ENCODE peak calls at places on chromosome 3, in ten cellular contexts. W is RKO, K is anterior cingulate cortex, O is mesenteric fat pad, R is HCT116, Z is hippocampal formation, M is neural crest cell, F is cardiac fibroblast, S is GM19239, L is NCI-H524. J is an unnamed sample.

GRCh38 chr3:127213381-127213918 is 20.5 kb downstream of the PRR23E start:
- DNase-seq in W (no peak), K (no peak), O (peak), R (no peak), Z (no peak), M (no peak), F (no peak), S (no peak), L (no peak), J (no peak)

GRCh38 chr3:12842469-12842868 is 1.1 kb upstream of the RPL32 start:
- DNase-seq in W (no peak), K (no peak), O (no peak), R (no peak), Z (no peak), M (no peak), F (no peak), S (no peak), L (no peak), J (no peak)

GRCh38 chr3:25594007-25594502 is 70.7 kb downstream of the TOP2B start:
- DNase-seq in W (peak), K (no peak), O (no peak), R (peak), Z (no peak), M (no peak), F (peak), S (no peak), L (peak), J (no peak)

GRCh38 chr3:29373016-29373690 is 92.3 kb downstream of the RBMS3 start:
- DNase-seq in W (no peak), K (no peak), O (no peak), R (no peak), Z (no peak), M (no peak), F (peak), S (no peak), L (no peak), J (no peak)

GRCh38 chr3:33779751-33780150 is 18.7 kb upstream of the PDCD6IP start:
- DNase-seq in W (no peak), K (no peak), O (no peak), R (no peak), Z (no peak), M (no peak), F (no peak), S (no peak), L (no peak), J (no peak)

GRCh38 chr3:112000971-112001370 is 2.2 kb downstream of the TAGLN3 start:
- DNase-seq in W (no peak), K (no peak), O (no peak), R (no peak), Z (no peak), M (no peak), F (no peak), S (no peak), L (no peak), J (no peak)

GRCh38 chr3:110625126-110625798 is 446.4 kb upstream of the NECTIN3 start:
- DNase-seq in W (no peak), K (no peak), O (no peak), R (no peak), Z (no peak), M (no peak), F (no peak), S (no peak), L (no peak), J (no peak)

GRCh38 chr3:108184824-108185223 is 37.4 kb downstream of the IFT57 start:
- DNase-seq in W (no peak), K (no peak), O (no peak), R (no peak), Z (no peak), M (no peak), F (no peak), S (no peak), L (no peak), J (no peak)

GRCh38 chr3:106345353-106346027 is 476.7 kb upstream of the CBLB start:
- DNase-seq in W (peak), K (no peak), O (no peak), R (no peak), Z (no peak), M (no peak), F (peak), S (no peak), L (peak), J (no peak)

GRCh38 chr3:35653347-35653746 is 14.0 kb downstream of the ARPP21 start:
- DNase-seq in W (no peak), K (no peak), O (no peak), R (no peak), Z (no peak), M (no peak), F (no peak), S (no peak), L (no peak), J (no peak)

GRCh38 chr3:160196511-160197104 is 28.6 kb upstream of the C3orf80 start:
- DNase-seq in W (no peak), K (no peak), O (no peak), R (no peak), Z (no peak), M (no peak), F (peak), S (no peak), L (no peak), J (no peak)

GRCh38 chr3:107796786-107797185 is 274.0 kb downstream of the BBX start:
- DNase-seq in W (no peak), K (no peak), O (no peak), R (no peak), Z (no peak), M (no peak), F (peak), S (no peak), L (peak), J (no peak)

GRCh38 chr3:46649436-46649835 is 37.1 kb downstream of the FAM240A start:
- DNase-seq in W (peak), K (no peak), O (no peak), R (no peak), Z (no peak), M (no peak), F (peak), S (no peak), L (no peak), J (no peak)

GRCh38 chr3:23162939-23163338 is 40.2 kb upstream of the UBE2E2 start:
- DNase-seq in W (no peak), K (no peak), O (no peak), R (no peak), Z (no peak), M (no peak), F (no peak), S (no peak), L (no peak), J (no peak)

GRCh38 chr3:112078125-112079083 is 7.8 kb upstream of the C3orf52 start:
- DNase-seq in W (peak), K (no peak), O (no peak), R (no peak), Z (no peak), M (no peak), F (no peak), S (no peak), L (no peak), J (peak)

GRCh38 chr3:60755094-60755493 is 496.2 kb downstream of the FHIT start:
- DNase-seq in W (no peak), K (no peak), O (no peak), R (no peak), Z (peak), M (peak), F (no peak), S (no peak), L (peak), J (no peak)

GRCh38 chr3:117435481-117435880 is 725.9 kb downstream of the TUSC7 start:
- DNase-seq in W (no peak), K (no peak), O (no peak), R (no peak), Z (no peak), M (no peak), F (no peak), S (no peak), L (peak), J (no peak)

GRCh38 chr3:115040673-115041286 is 106.3 kb downstream of the ZBTB20 start:
- DNase-seq in W (peak), K (no peak), O (no peak), R (peak), Z (peak), M (peak), F (peak), S (peak), L (peak), J (peak)

GRCh38 chr3:4418156-4418555 is 48.9 kb downstream of the SUMF1 start:
- DNase-seq in W (no peak), K (no peak), O (no peak), R (no peak), Z (no peak), M (no peak), F (peak), S (no peak), L (peak), J (no peak)

GRCh38 chr3:122255757-122256439 is 69.2 kb upstream of the CSTA start:
- DNase-seq in W (no peak), K (no peak), O (no peak), R (no peak), Z (no peak), M (no peak), F (no peak), S (no peak), L (no peak), J (no peak)

GRCh38 chr3:14440531-14441239 is 38.3 kb downstream of the SLC6A6 start:
- DNase-seq in W (no peak), K (peak), O (no peak), R (no peak), Z (no peak), M (peak), F (no peak), S (no peak), L (peak), J (peak)

GRCh38 chr3:57557088-57557537 is 1.0 kb downstream of the PDE12 start:
- DNase-seq in W (peak), K (no peak), O (no peak), R (no peak), Z (no peak), M (no peak), F (peak), S (peak), L (peak), J (no peak)

GRCh38 chr3:140420621-140421357 is 257.1 kb upstream of the TRIM42 start:
- DNase-seq in W (no peak), K (no peak), O (no peak), R (no peak), Z (no peak), M (no peak), F (peak), S (no peak), L (no peak), J (no peak)